ENCODE peak calls at places on chromosomes 7 and 10, in six cellular contexts. V is endothelial cell of umbilical vein, X is fibroblast of lung, K is GM23338, Q is hepatocyte, W is DND-41. M is an unnamed sample.

GRCh38 chr7:141275350-141275749 is 201.5 kb downstream of the TMEM178B start:
- DNase-seq in W (no peak), K (peak; percentile 51), Q (no peak), V (no peak), X (no peak), M (no peak)

GRCh38 chr10:27658788-27659187 is 86.8 kb downstream of the MKX start:
- DNase-seq in V (no peak), Q (no peak), W (no peak), K (no peak), X (peak; percentile 66), M (no peak)

GRCh38 chr7:130996841-130997231 is 262.8 kb upstream of the KLF14 start:
- DNase-seq in V (peak; percentile 78), Q (peak; percentile 71), W (peak; percentile 44), K (no peak), X (peak; percentile 63), M (no peak)

GRCh38 chr10:18668026-18668425 is 8.8 kb downstream of the ARL5B start:
- DNase-seq in W (no peak), K (peak; percentile 46), X (no peak), Q (no peak), V (no peak), M (no peak)

GRCh38 chr10:81724431-81724830 is 150.6 kb upstream of the NRG3 start:
- DNase-seq in V (no peak), X (no peak), Q (no peak), W (no peak), K (no peak), M (no peak)

GRCh38 chr10:52400564-52400963 is 86.5 kb downstream of the DKK1 start:
- DNase-seq in W (no peak), X (peak; percentile 50), K (no peak), Q (no peak), V (peak; percentile 13), M (no peak)

GRCh38 chr7:35652124-35652523 is 42.8 kb downstream of the HERPUD2 start:
- DNase-seq in X (no peak), Q (no peak), V (no peak), K (no peak), W (no peak), M (no peak)

GRCh38 chr7:65477326-65477725 is 103.7 kb downstream of the ZNF92 start:
- DNase-seq in V (no peak), K (peak; percentile 91), Q (peak; percentile 39), W (no peak), X (no peak), M (peak; percentile 72)

GRCh38 chr7:41599760-41600159 is 103.1 kb downstream of the INHBA start:
- DNase-seq in K (peak; percentile 78), X (no peak), V (no peak), W (no peak), Q (no peak), M (peak; percentile 56)

GRCh38 chr10:44993922-44994751 is 6.6 kb upstream of the ZNF22 start:
- DNase-seq in Q (no peak), X (peak; percentile 61), W (no peak), K (no peak), V (peak; percentile 49), M (no peak)

GRCh38 chr10:43140414-43140813 is 2.2 kb downstream of the CSGALNACT2 start:
- DNase-seq in V (peak; percentile 88), Q (no peak), X (peak; percentile 91), K (no peak), W (no peak), M (no peak)

GRCh38 chr10:122435212-122435827 is 19.1 kb upstream of the ARMS2 start:
- DNase-seq in V (peak; percentile 64), Q (peak; percentile 66), K (peak; percentile 68), W (no peak), X (peak; percentile 24), M (peak; percentile 72)

GRCh38 chr10:72738476-72738875 is 46.5 kb downstream of the MCU start:
- DNase-seq in W (no peak), X (peak; percentile 23), V (peak; percentile 92), K (no peak), Q (peak; percentile 22), M (no peak)

GRCh38 chr10:23412223-23412622 is 26.7 kb upstream of the OTUD1 start:
- DNase-seq in K (no peak), V (no peak), X (peak; percentile 29), Q (no peak), W (no peak), M (no peak)

GRCh38 chr10:108789911-108790310 is 1133.4 kb downstream of the XPNPEP1 start:
- DNase-seq in W (no peak), V (no peak), Q (no peak), K (no peak), X (peak; percentile 92), M (no peak)

GRCh38 chr10:106320078-106320477 is 844.4 kb downstream of the SORCS1 start:
- DNase-seq in W (no peak), K (no peak), V (no peak), Q (no peak), X (no peak), M (no peak)

GRCh38 chr7:119969054-119969453 is 303.9 kb upstream of the KCND2 start:
- DNase-seq in Q (no peak), W (no peak), K (no peak), V (no peak), X (no peak), M (no peak)

GRCh38 chr7:18400726-18401125 is 94.8 kb upstream of the HDAC9 start:
- DNase-seq in X (peak; percentile 20), V (no peak), W (no peak), Q (no peak), K (no peak), M (no peak)

GRCh38 chr10:47449102-47449978 is 34.6 kb downstream of the ANXA8 start:
- DNase-seq in W (no peak), X (no peak), K (no peak), Q (no peak), V (no peak), M (no peak)

GRCh38 chr10:106555599-106555998 is 608.9 kb downstream of the SORCS1 start:
- DNase-seq in V (no peak), X (no peak), W (no peak), K (peak; percentile 39), Q (no peak), M (peak; percentile 20)

GRCh38 chr7:99313204-99313573 is 12.5 kb upstream of the ARPC1A start:
- DNase-seq in X (no peak), Q (no peak), K (no peak), V (no peak), W (no peak), M (no peak)
- H3K4me2 ChIP-seq in X (no peak overlapping the region), Q (no peak overlapping the region), K (no peak overlapping the region), V (peak overlapping the region; percentile 32), W (peak overlapping the region; percentile 10), M (no peak overlapping the region)

DNA sequence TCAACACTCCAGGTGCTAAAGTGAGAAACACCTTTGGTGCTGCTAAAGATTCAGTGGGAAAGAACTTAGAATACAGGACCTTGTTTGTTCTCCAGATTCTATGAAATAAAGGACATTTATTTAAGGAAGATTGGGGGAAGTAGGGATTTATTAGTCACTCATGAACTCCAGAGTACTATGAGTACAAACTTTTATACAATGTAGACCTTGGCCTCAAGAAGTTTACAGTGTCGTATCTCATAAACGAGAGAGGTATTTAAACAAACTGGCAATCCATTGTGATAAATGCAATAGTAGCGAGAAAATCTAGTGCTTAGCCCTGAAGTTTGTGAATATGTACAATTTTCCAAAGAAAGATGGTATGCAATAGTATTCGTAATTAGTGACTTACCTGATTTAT is 59.1 kb downstream of the TES start:
- DNase-seq in W (no peak), Q (no peak), V (no peak), X (no peak), K (no peak), M (no peak)
- H3K4me2 ChIP-seq in W (no peak overlapping the region), Q (peak overlapping the region; percentile 19), V (no peak overlapping the region), X (no peak overlapping the region), K (no peak overlapping the region), M (no peak overlapping the region)

GRCh38 chr10:124032982-124033886 is 60.2 kb downstream of the CHST15 start:
- DNase-seq in Q (no peak), V (peak; percentile 68), K (no peak), X (peak; percentile 93), W (no peak), M (no peak)
- H3K4me2 ChIP-seq in Q (no peak overlapping the region), V (no peak overlapping the region), K (peak overlapping the region; percentile 10), X (peak overlapping the region; percentile 68), W (no peak overlapping the region), M (no peak overlapping the region)

GRCh38 chr10:70561051-70561450 is 41.5 kb downstream of the PRF1 start:
- DNase-seq in V (no peak), X (no peak), W (no peak), K (no peak), Q (no peak), M (no peak)
- H3K4me2 ChIP-seq in V (no peak overlapping the region), X (no peak overlapping the region), W (no peak overlapping the region), K (no peak overlapping the region), Q (no peak overlapping the region), M (no peak overlapping the region)

DNA sequence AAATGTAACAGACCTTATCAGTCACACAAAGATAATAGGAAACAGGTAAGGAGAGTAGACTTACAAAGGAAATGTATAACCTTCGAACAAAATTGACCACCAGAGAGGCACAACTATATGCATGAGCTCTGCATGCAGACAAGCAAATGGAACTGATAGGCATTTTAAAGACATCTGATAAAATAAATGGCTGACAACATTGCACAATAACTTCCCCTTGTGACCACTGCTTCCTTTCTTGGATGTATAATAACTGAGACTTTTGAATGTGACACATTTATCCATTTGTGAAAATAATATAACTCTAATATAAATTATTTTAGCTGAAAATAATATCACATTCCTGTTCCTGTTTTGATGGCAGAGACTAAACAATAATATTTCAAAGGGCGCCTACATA is 654.2 kb upstream of the STEAP1 start:
- DNase-seq in X (no peak), Q (no peak), V (no peak), K (no peak), W (no peak), M (no peak)
- H3K4me2 ChIP-seq in X (no peak overlapping the region), Q (no peak overlapping the region), V (no peak overlapping the region), K (no peak overlapping the region), W (no peak overlapping the region), M (no peak overlapping the region)

GRCh38 chr7:73703985-73704639 is 15.4 kb downstream of the STX1A start:
- DNase-seq in X (no peak), V (no peak), K (peak; percentile 91), Q (peak; percentile 73), W (peak; percentile 59), M (peak; percentile 95)

GRCh38 chr7:73703649-73703984 is 15.9 kb downstream of the STX1A start:
- DNase-seq in Q (no peak), X (no peak), K (no peak), W (no peak), V (no peak), M (no peak)

GRCh38 chr7:73702226-73702625 is 17.2 kb downstream of the STX1A start:
- DNase-seq in Q (peak; percentile 39), W (no peak), V (no peak), X (no peak), K (no peak), M (no peak)

GRCh38 chr7:73702665-73703064 is 16.8 kb downstream of the STX1A start:
- DNase-seq in W (no peak), V (no peak), X (no peak), K (no peak), Q (no peak), M (no peak)

DNA sequence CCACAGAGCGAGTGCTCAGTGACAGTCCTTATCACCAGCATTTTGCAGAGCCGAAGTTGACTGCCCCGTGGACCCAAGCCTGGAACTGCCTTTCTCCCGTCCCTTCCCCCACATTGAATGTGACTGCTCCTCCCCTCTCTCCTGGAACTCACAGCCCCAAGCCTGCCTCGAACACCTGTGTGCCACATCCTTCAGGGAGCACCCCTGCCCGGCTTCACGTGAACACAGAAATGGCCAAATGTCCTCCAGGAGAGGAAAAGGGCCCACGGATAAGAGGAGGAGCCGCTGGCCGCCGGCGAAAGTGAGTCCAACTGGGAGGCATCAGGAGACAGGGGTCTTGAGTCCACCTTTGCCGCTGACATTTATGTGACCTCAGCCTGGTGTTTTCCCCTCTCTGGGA is 16.2 kb downstream of the STX1A start:
- DNase-seq in Q (no peak), K (no peak), V (no peak), X (no peak), W (no peak), M (no peak)
- H3K4me2 ChIP-seq in Q (no peak overlapping the region), K (peak overlapping the region; percentile 85), V (no peak overlapping the region), X (no peak overlapping the region), W (peak overlapping the region; percentile 46), M (peak overlapping the region; percentile 63)

M was measured in neural progenitor cell.